ENCODE peak calls at places on chromosome 7, in six cellular contexts. F is GM04504; N is cardiac muscle cell; H is pons; R is nucleus accumbens; V is natural killer cell treated with Interleukin-12 subunit alpha and Interleukin-12 subunit beta and Interleukin-15 and Interleukin-18, amount 100 ng/mL, for 72 hours. S is an unnamed sample.

GRCh38 chr7:119842786-119843185 is 430.2 kb upstream of the KCND2 start:
- DNase-seq in R (no peak), H (no peak), V (no peak), N (no peak), F (no peak), S (no peak)

GRCh38 chr7:148782757-148783456 is 84.2 kb downstream of the CUL1 start:
- DNase-seq in R (no peak), H (no peak), F (no peak), V (no peak), N (no peak), S (no peak)

GRCh38 chr7:159195926-159196325 is 51.3 kb upstream of the VIPR2 start:
- DNase-seq in R (no peak), V (no peak), N (no peak), F (no peak), H (no peak), S (no peak)

GRCh38 chr7:154463794-154464193 is 411.6 kb downstream of the DPP6 start:
- DNase-seq in N (no peak), V (no peak), R (no peak), F (no peak), H (no peak), S (no peak)

GRCh38 chr7:77415822-77416620 is at the start of gene GSAP:
- DNase-seq in H (no peak), R (no peak), V (peak; percentile 83), F (no peak), N (peak; percentile 57), S (no peak)

GRCh38 chr7:30029696-30030095 is 1.5 kb downstream of the PLEKHA8 start:
- DNase-seq in H (peak; percentile 9), R (no peak), V (no peak), N (no peak), F (no peak), S (peak; percentile 12)

GRCh38 chr7:1741751-1742554 is 71.9 kb downstream of the ELFN1 start:
- DNase-seq in V (no peak), F (no peak), N (no peak), H (no peak), R (no peak), S (no peak)

GRCh38 chr7:155969192-155969929 is 157.1 kb upstream of the SHH start:
- DNase-seq in H (no peak), N (no peak), F (no peak), V (no peak), R (no peak), S (no peak)

GRCh38 chr7:44990520-44991023 is 9.4 kb upstream of the CCM2 start:
- DNase-seq in R (no peak), N (no peak), F (no peak), V (no peak), H (no peak), S (no peak)

GRCh38 chr7:145919712-145920111 is 196.9 kb upstream of the CNTNAP2 start:
- DNase-seq in V (no peak), F (no peak), H (no peak), N (no peak), R (no peak), S (no peak)

GRCh38 chr7:44218418-44219201 is 17.8 kb downstream of the YKT6 start:
- DNase-seq in N (peak; percentile 80), F (no peak), R (no peak), V (no peak), H (no peak), S (no peak)

GRCh38 chr7:37901236-37901827 is 15.3 kb downstream of the SFRP4 start:
- DNase-seq in N (peak; percentile 60), V (no peak), H (peak; percentile 60), F (peak; percentile 24), R (no peak), S (peak; percentile 34)

GRCh38 chr7:41792099-41792498 is 89.2 kb upstream of the INHBA start:
- DNase-seq in R (no peak), F (peak; percentile 35), H (no peak), V (no peak), N (no peak), S (no peak)

GRCh38 chr7:23020742-23021401 is 6.9 kb upstream of the HYCC1 start:
- DNase-seq in N (no peak), F (peak; percentile 76), V (no peak), H (no peak), R (no peak), S (no peak)

GRCh38 chr7:150945853-150946825 is 32.0 kb downstream of the KCNH2 start:
- DNase-seq in R (no peak), F (no peak), H (peak; percentile 29), N (no peak), V (peak; percentile 47), S (peak; percentile 48)

GRCh38 chr7:151122276-151122675 is 36.0 kb downstream of the AGAP3 start:
- DNase-seq in N (no peak), H (no peak), V (no peak), R (no peak), F (no peak), S (no peak)

GRCh38 chr7:69204936-69205335 is 393.3 kb upstream of the AUTS2 start:
- DNase-seq in N (no peak), H (no peak), F (no peak), V (no peak), R (no peak), S (no peak)

GRCh38 chr7:27107391-27107900 is 5.0 kb upstream of the HOXA2 start:
- DNase-seq in R (no peak), N (no peak), F (no peak), V (no peak), H (no peak), S (no peak)

S was measured in globus pallidus.